ENCODE peak calls at places on chromosomes 4 and X, in nine cellular contexts. G, H, C, I, L, Q, N, V and J are unnamed samples.

GRCh38 chr4:123350191-123350544 is 46.4 kb upstream of the SPRY1 start:
- DNase-seq in N (no peak), L (no peak), V (no peak), H (peak), G (peak), C (no peak), Q (peak), I (peak), J (no peak)

GRCh38 chr4:181293541-181293940 is 949.7 kb upstream of the TENM3 start:
- DNase-seq in H (no peak), G (no peak), I (no peak), L (no peak), V (no peak), Q (no peak), N (no peak), C (no peak), J (no peak)

GRCh38 chr4:560731-561211 is 15.3 kb downstream of the TMEM271 start:
- DNase-seq in L (no peak), Q (no peak), V (no peak), I (no peak), H (no peak), C (no peak), G (no peak), N (no peak), J (no peak)

GRCh38 chr4:103948244-103949018 is 228.6 kb upstream of the TACR3 start:
- DNase-seq in Q (no peak), G (no peak), C (no peak), I (no peak), N (no peak), V (no peak), H (no peak), L (no peak), J (no peak)

GRCh38 chrX:11533211-11533651 is 132.5 kb downstream of the ARHGAP6 start:
- DNase-seq in L (peak), G (peak), Q (peak), V (peak), N (peak), C (no peak), H (no peak), I (peak), J (no peak)

GRCh38 chrX:150236304-150236703 is 126.8 kb upstream of the MAMLD1 start:
- DNase-seq in I (no peak), N (peak), H (no peak), C (no peak), L (no peak), G (no peak), V (no peak), Q (no peak), J (no peak)

GRCh38 chr4:7719354-7720174 is 220.1 kb downstream of the AFAP1 start:
- DNase-seq in H (peak), V (peak), N (peak), I (peak), L (no peak), Q (no peak), G (peak), C (peak), J (peak)

GRCh38 chr4:20075479-20075878 is 176.2 kb upstream of the SLIT2 start:
- DNase-seq in C (no peak), I (no peak), V (no peak), G (peak), H (no peak), L (no peak), Q (no peak), N (no peak), J (no peak)

GRCh38 chr4:176894498-176894897 is 101.8 kb upstream of the VEGFC start:
- DNase-seq in N (no peak), Q (no peak), G (no peak), C (no peak), L (no peak), H (no peak), I (peak), V (no peak), J (no peak)

GRCh38 chrX:49175435-49175834 is 3.7 kb downstream of the PLP2 start:
- DNase-seq in C (no peak), L (no peak), H (peak), G (no peak), Q (no peak), N (no peak), V (no peak), I (no peak), J (no peak)